ENCODE peak calls at places on chromosomes 5 and 9, in four cellular contexts. A is HepG2, C is A549, U is SK-N-SH. D is an unnamed sample.

GRCh38 chr9:114046876-114047275 is 31.2 kb downstream of the AMBP start:
- DNase-seq in C (no peak), A (no peak), U (no peak), D (no peak)

GRCh38 chr9:12759767-12760166 is 15.1 kb upstream of the LURAP1L start:
- DNase-seq in A (no peak), U (no peak), C (no peak), D (no peak)

GRCh38 chr5:72692273-72692672 is 124.2 kb upstream of the TNPO1 start:
- DNase-seq in U (no peak), C (no peak), A (no peak), D (no peak)

GRCh38 chr5:7066471-7067235 is 329.3 kb upstream of the ADCY2 start:
- DNase-seq in A (no peak), U (no peak), C (no peak), D (no peak)

GRCh38 chr5:148569948-148570347 is 84.4 kb downstream of the HTR4 start:
- DNase-seq in A (no peak), C (no peak), U (no peak), D (no peak)

GRCh38 chr9:21970001-21970799 is 24.0 kb downstream of the CDKN2A start:
- DNase-seq in A (no peak), C (no peak), U (no peak), D (no peak)

GRCh38 chr5:180290568-180291233 is 1.2 kb downstream of the MAPK9 start:
- DNase-seq in A (no peak), C (no peak), U (no peak), D (no peak)

GRCh38 chr5:153352685-153353219 is 137.7 kb upstream of the GRIA1 start:
- DNase-seq in C (no peak), U (no peak), A (no peak), D (no peak)

GRCh38 chr5:172768573-172769323 is 2.2 kb downstream of the DUSP1 start:
- DNase-seq in A (no peak), U (no peak), C (peak; percentile 74), D (no peak)

GRCh38 chr5:82104872-82105271 is 133.0 kb downstream of the ATG10 start:
- DNase-seq in A (no peak), U (no peak), C (no peak), D (no peak)

GRCh38 chr9:92180669-92181181 is 65.5 kb upstream of the SPTLC1 start:
- DNase-seq in U (no peak), A (peak; percentile 20), C (no peak), D (no peak)

GRCh38 chr5:98540056-98540455 is 233.4 kb upstream of the RGMB start:
- DNase-seq in A (no peak), C (no peak), U (no peak), D (no peak)

GRCh38 chr5:135031146-135031812 is 2.7 kb downstream of the PITX1 start:
- DNase-seq in U (peak; percentile 56), C (no peak), A (no peak), D (peak; percentile 86)

GRCh38 chr5:122287101-122287500 is 24.9 kb upstream of the SNCAIP start:
- DNase-seq in A (no peak), U (no peak), C (no peak), D (no peak)

GRCh38 chr5:41796061-41796460 is 74.2 kb downstream of the OXCT1 start:
- DNase-seq in A (no peak), U (no peak), C (no peak), D (no peak)

GRCh38 chr5:153543959-153544470 is 53.5 kb downstream of the GRIA1 start:
- DNase-seq in C (no peak), A (no peak), U (no peak), D (no peak)

GRCh38 chr5:138448481-138449398 is 9.9 kb downstream of the REEP2 start:
- DNase-seq in A (no peak), U (peak; percentile 62), C (peak; percentile 34), D (no peak)

GRCh38 chr5:122523776-122524175 is 211.7 kb downstream of the SNCAIP start:
- DNase-seq in U (no peak), C (no peak), A (no peak), D (no peak)

GRCh38 chr9:78261403-78262001 is 25.6 kb downstream of the CEP78 start:
- DNase-seq in U (peak; percentile 40), C (peak; percentile 36), A (peak; percentile 23), D (no peak)

GRCh38 chr5:169354263-169354662 is 53.3 kb upstream of the SLIT3 start:
- DNase-seq in U (no peak), C (peak; percentile 62), A (no peak), D (no peak)

GRCh38 chr5:91339053-91339710 is 43.9 kb downstream of the ARRDC3 start:
- DNase-seq in C (no peak), U (no peak), A (no peak), D (no peak)

GRCh38 chr5:135488727-135489465 is 36.7 kb upstream of the TIFAB start:
- DNase-seq in C (peak; percentile 53), U (peak; percentile 61), A (peak; percentile 81), D (peak; percentile 84)

GRCh38 chr9:108637340-108637739 is 218.4 kb downstream of the ACTL7B start:
- DNase-seq in C (no peak), A (no peak), U (no peak), D (no peak)

GRCh38 chr9:4299006-4299795 is 667 bp downstream of the GLIS3 start:
- DNase-seq in C (peak; percentile 52), A (no peak), U (peak; percentile 65), D (peak; percentile 74)

GRCh38 chr5:2017540-2018389 is 135.0 kb upstream of the IRX4 start:
- DNase-seq in A (peak; percentile 8), U (peak; percentile 42), C (peak; percentile 40), D (peak; percentile 21)

GRCh38 chr9:31347082-31347617 is 1037.3 kb upstream of the ACO1 start:
- DNase-seq in C (no peak), U (no peak), A (no peak), D (no peak)

GRCh38 chr9:93013856-93014582 is 44.5 kb upstream of the SUSD3 start:
- DNase-seq in U (peak; percentile 11), A (no peak), C (no peak), D (no peak)

GRCh38 chr5:62257018-62257367 is 49.0 kb upstream of the KIF2A start:
- DNase-seq in A (no peak), U (no peak), C (no peak), D (no peak)

GRCh38 chr5:44911501-44911900 is 102.8 kb downstream of the MRPS30 start:
- DNase-seq in C (no peak), U (no peak), A (no peak), D (no peak)

GRCh38 chr5:98735806-98736507 is 37.5 kb upstream of the RGMB start:
- DNase-seq in U (no peak), A (no peak), C (no peak), D (no peak)

GRCh38 chr5:1668141-1668721 is 131.4 kb downstream of the MRPL36 start:
- DNase-seq in C (no peak), U (peak; percentile 15), A (no peak), D (no peak)

DNA sequence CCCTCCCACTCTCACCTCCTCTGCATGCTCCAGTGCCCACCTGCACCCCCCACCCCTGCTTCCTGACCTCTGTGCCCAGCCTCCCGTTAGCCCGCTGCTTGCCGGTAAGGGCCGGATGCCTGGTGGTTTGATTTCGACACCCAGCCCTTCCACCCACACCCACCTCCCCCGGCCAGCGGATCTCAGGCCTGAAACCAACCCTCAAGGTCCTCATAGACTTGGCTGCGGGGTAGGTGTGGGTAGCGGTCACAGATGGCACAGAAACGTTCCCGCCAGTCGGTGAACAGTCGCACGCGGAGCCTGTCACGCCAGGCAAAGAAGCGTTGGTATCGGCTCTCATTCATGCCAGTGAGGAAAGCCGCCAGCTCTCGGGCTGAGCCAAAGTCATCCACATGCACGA is 1.4 kb downstream of the FUT7 start:
- DNase-seq in C (no peak), A (no peak), U (no peak), D (no peak)
- TF ChIP-seq CHD2 in C (no peak), A (no peak), U (no peak), D (no peak)

DNA sequence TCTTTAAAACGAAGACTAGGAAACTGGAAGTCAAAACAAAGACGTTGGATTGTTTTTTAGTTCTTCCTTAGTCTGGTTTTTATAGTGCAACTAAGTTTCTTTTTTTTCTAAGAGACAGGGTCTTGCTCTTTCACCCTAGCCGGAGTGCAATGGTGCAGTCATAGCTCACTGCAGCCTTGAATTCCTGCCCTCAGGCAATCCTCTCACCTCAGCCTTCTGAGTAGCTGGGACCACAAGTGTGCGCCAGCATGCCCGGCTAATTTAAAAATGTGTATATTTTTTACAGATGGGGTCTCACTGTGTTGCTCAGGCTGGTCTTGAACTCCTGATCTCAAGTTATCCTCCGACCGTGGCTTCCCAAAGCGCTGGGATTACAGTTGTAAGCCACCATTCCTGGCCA is 27.6 kb downstream of the ZFYVE16 start:
- DNase-seq in A (no peak), C (no peak), U (no peak), D (no peak)
- TF ChIP-seq CHD2 in A (no peak), C (no peak), U (no peak), D (no peak)

DNA sequence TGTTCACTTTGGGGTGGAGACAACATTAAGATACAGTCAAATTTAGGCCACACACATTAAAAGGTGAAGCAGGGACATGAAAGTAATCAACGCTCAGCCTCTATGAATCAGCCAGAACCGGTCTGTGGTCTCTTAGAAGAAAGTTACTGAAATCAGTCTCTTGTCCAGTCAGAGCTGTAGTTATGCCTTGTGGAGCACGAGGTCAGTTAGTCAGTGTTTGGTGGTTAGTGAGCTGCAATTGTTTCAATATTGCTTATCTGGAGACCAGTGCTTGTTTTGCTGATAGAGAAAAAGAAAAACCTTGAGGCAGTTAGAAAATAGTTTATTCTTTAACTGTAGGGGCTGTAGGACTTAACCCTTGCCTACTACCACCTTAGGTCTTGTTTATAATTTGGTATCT is 157.8 kb upstream of the RASEF start:
- DNase-seq in A (peak; percentile 30), C (no peak), U (no peak), D (no peak)
- TF ChIP-seq CHD2 in A (no peak), C (no peak), U (no peak), D (no peak)

GRCh38 chr9:14488421-14489190 is 174.7 kb upstream of the NFIB start:
- DNase-seq in U (no peak), A (no peak), C (no peak), D (no peak)

GRCh38 chr9:14482856-14483255 is 168.9 kb upstream of the NFIB start:
- DNase-seq in C (no peak), U (no peak), A (no peak), D (no peak)

GRCh38 chr9:14480561-14480960 is 166.6 kb upstream of the NFIB start:
- DNase-seq in A (no peak), C (no peak), U (no peak), D (no peak)

GRCh38 chr9:14487547-14488185 is 173.7 kb upstream of the NFIB start:
- DNase-seq in C (no peak), A (no peak), U (no peak), D (no peak)

DNA sequence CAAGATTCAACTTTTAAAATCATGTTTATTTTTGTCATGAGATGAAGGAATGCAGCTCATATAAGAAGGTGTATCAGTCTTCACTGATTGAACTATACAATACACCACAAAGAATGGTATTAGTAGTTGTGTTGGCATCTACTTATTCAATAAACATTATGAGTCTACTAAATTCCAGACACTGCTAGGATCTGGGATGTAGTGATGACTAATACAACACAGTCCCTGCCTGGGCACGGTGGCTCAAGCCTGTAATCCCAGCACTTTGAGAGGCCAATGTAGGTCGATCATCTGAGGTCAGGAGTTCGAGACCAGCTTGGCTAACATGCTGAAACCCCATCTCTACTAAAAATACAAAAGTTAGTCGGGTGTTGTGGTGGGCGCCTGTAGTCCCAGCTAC is 171.4 kb upstream of the NFIB start:
- DNase-seq in A (no peak), C (peak; percentile 2), U (no peak), D (no peak)
- TF ChIP-seq CHD2 in A (no peak), C (no peak), U (no peak), D (no peak)

D was measured in H1.